ENCODE peak calls at places on chromosomes 13 and 19, in six cellular contexts. N is SK-N-SH, W is spleen, O is GM12892, E is stomach, U is prostate gland. Z is an unnamed sample.

GRCh38 chr19:9086761-9087160 is at the start of gene OR1M1:
- DNase-seq in N (no peak), W (no peak), O (no peak), E (no peak), U (no peak), Z (no peak)

GRCh38 chr19:40219721-40220276 is 1.6 kb upstream of the TTC9B start:
- DNase-seq in N (no peak), W (no peak), O (no peak), E (no peak), U (no peak), Z (no peak)

GRCh38 chr19:15330801-15331418 is 1.4 kb downstream of the BRD4 start:
- DNase-seq in N (peak), W (no peak), O (no peak), E (no peak), U (no peak), Z (no peak)

GRCh38 chr19:4375164-4375619 is 25.2 kb downstream of the SH3GL1 start:
- DNase-seq in N (peak), W (no peak), O (no peak), E (peak), U (no peak), Z (no peak)

GRCh38 chr19:17985037-17985818 is 18.3 kb downstream of the KCNN1 start:
- DNase-seq in N (no peak), W (no peak), O (no peak), E (no peak), U (no peak), Z (no peak)

GRCh38 chr13:112245959-112246358 is 130.2 kb upstream of the SPACA7 start:
- DNase-seq in N (no peak), W (peak), O (no peak), E (no peak), U (no peak), Z (peak)

GRCh38 chr19:8681345-8682021 is 17.1 kb downstream of the ACTL9 start:
- DNase-seq in N (no peak), W (no peak), O (no peak), E (no peak), U (no peak), Z (no peak)

GRCh38 chr13:102693781-102694180 is 1.1 kb downstream of the METTL21C start:
- DNase-seq in N (no peak), W (no peak), O (no peak), E (no peak), U (no peak), Z (no peak)

GRCh38 chr19:28718909-28719308 is 494.0 kb downstream of the UQCRFS1 start:
- DNase-seq in N (no peak), W (no peak), O (no peak), E (no peak), U (no peak), Z (no peak)

GRCh38 chr13:51590966-51591627 is 6.8 kb downstream of the WDFY2 start:
- DNase-seq in N (peak), W (no peak), O (no peak), E (peak), U (peak), Z (no peak)

GRCh38 chr19:53982611-53983010 is 8.8 kb upstream of the CACNG6 start:
- DNase-seq in N (peak), W (peak), O (no peak), E (peak), U (peak), Z (no peak)

GRCh38 chr19:43525836-43526771 is 897 bp downstream of the ETHE1 start:
- DNase-seq in N (peak), W (peak), O (no peak), E (peak), U (peak), Z (no peak)

GRCh38 chr13:73738626-73739025 is 395.6 kb downstream of the KLF12 start:
- DNase-seq in N (no peak), W (no peak), O (no peak), E (no peak), U (no peak), Z (no peak)

GRCh38 chr13:91355099-91355825 is 7.8 kb downstream of the MIR17HG start:
- DNase-seq in N (no peak), W (no peak), O (no peak), E (no peak), U (no peak), Z (no peak)

GRCh38 chr13:108957369-108958012 is 328.1 kb downstream of the MYO16 start:
- DNase-seq in N (no peak), W (no peak), O (no peak), E (no peak), U (peak), Z (no peak)

GRCh38 chr13:107867701-107868661 is 347.4 kb downstream of the LIG4 start:
- DNase-seq in N (peak), W (no peak), O (no peak), E (peak), U (no peak), Z (no peak)

GRCh38 chr19:6267552-6268381 is 12.0 kb downstream of the MLLT1 start:
- DNase-seq in N (no peak), W (no peak), O (no peak), E (no peak), U (no peak), Z (no peak)

GRCh38 chr13:102373221-102373620 is 28.6 kb downstream of the FGF14 start:
- DNase-seq in N (no peak), W (no peak), O (no peak), E (no peak), U (no peak), Z (no peak)

GRCh38 chr13:52128714-52129700 is at the start of gene NEK5:
- DNase-seq in N (peak), W (peak), O (peak), E (peak), U (peak), Z (no peak)

GRCh38 chr19:19822148-19822429 is 539 bp upstream of the ZNF506 start:
- DNase-seq in N (peak), W (no peak), O (no peak), E (no peak), U (no peak), Z (no peak)

GRCh38 chr13:71663431-71663830 is 203.6 kb downstream of the DACH1 start:
- DNase-seq in N (no peak), W (no peak), O (no peak), E (no peak), U (no peak), Z (no peak)

GRCh38 chr13:99655351-99656091 is 154.2 kb downstream of the TM9SF2 start:
- DNase-seq in N (no peak), W (no peak), O (no peak), E (no peak), U (no peak), Z (no peak)

GRCh38 chr13:69108486-69108885 is 999.1 kb upstream of the ATXN8OS start:
- DNase-seq in N (no peak), W (no peak), O (no peak), E (no peak), U (no peak), Z (no peak)

GRCh38 chr19:8340341-8341096 is 2.5 kb downstream of the KANK3 start:
- DNase-seq in N (peak), W (peak), O (no peak), E (peak), U (no peak), Z (no peak)

GRCh38 chr19:6423499-6424189 is 967 bp downstream of the KHSRP start:
- DNase-seq in N (peak), W (peak), O (no peak), E (no peak), U (no peak), Z (no peak)

GRCh38 chr13:28268800-28269223 is 130.5 kb downstream of the PAN3 start:
- DNase-seq in N (no peak), W (no peak), O (peak), E (no peak), U (no peak), Z (no peak)

GRCh38 chr13:46035066-46035465 is 17.5 kb downstream of the ZC3H13 start:
- DNase-seq in N (no peak), W (no peak), O (no peak), E (no peak), U (no peak), Z (no peak)
- TF ChIP-seq POLR2AphosphoS5 in N (no peak), W (no peak), O (no peak), E (no peak), U (no peak), Z (no peak)

GRCh38 chr13:110329798-110330461 is 22.8 kb downstream of the COL4A2 start:
- DNase-seq in N (no peak), W (no peak), O (no peak), E (no peak), U (no peak), Z (no peak)
- TF ChIP-seq POLR2AphosphoS5 in N (no peak), W (no peak), O (no peak), E (no peak), U (no peak), Z (no peak)

GRCh38 chr13:55573565-55573964 is 1567.2 kb upstream of the PRR20A start:
- DNase-seq in N (no peak), W (no peak), O (no peak), E (no peak), U (no peak), Z (no peak)

GRCh38 chr13:55572862-55573261 is 1567.9 kb upstream of the PRR20A start:
- DNase-seq in N (no peak), W (no peak), O (no peak), E (no peak), U (no peak), Z (no peak)

GRCh38 chr13:55577847-55578210 is 1562.9 kb upstream of the PRR20A start:
- DNase-seq in N (no peak), W (no peak), O (no peak), E (no peak), U (no peak), Z (no peak)

GRCh38 chr13:55576389-55576788 is 1564.3 kb upstream of the PRR20A start:
- DNase-seq in N (no peak), W (no peak), O (no peak), E (no peak), U (no peak), Z (no peak)

GRCh38 chr13:55577082-55577846 is 1563.5 kb upstream of the PRR20A start:
- DNase-seq in N (no peak), W (no peak), O (no peak), E (no peak), U (no peak), Z (no peak)
- TF ChIP-seq POLR2AphosphoS5 in N (no peak), W (no peak), O (no peak), E (no peak), U (no peak), Z (no peak)

GRCh38 chr13:48533986-48534600 is 1.2 kb upstream of the RCBTB2 start:
- DNase-seq in N (no peak), W (no peak), O (no peak), E (no peak), U (no peak), Z (no peak)
- TF ChIP-seq POLR2AphosphoS5 in N (no peak), W (no peak), O (no peak), E (no peak), U (no peak), Z (no peak)

GRCh38 chr19:48624791-48625723 is 5.8 kb downstream of the SPHK2 start:
- DNase-seq in N (no peak), W (peak), O (no peak), E (no peak), U (no peak), Z (peak)
- TF ChIP-seq POLR2AphosphoS5 in N (no peak), W (no peak), O (no peak), E (no peak), U (no peak), Z (no peak)

Z was measured in vagina.